ENCODE peak calls at places on chromosomes 2 and 18, in nine cellular contexts. L, D, W, F, E, V, M, U and G are unnamed samples.

GRCh38 chr2:50181212-50181611 is 850.7 kb downstream of the NRXN1 start:
- DNase-seq in L (no peak), D (no peak), W (no peak), F (no peak), E (no peak), V (no peak), M (no peak), U (no peak), G (no peak)

GRCh38 chr2:85648619-85649018 is 19.4 kb downstream of the SFTPB start:
- DNase-seq in L (no peak), D (no peak), W (no peak), F (peak), E (no peak), V (no peak), M (peak), U (peak), G (no peak)

GRCh38 chr2:146927080-146927714 is 917.6 kb upstream of the ACVR2A start:
- DNase-seq in L (no peak), D (peak), W (peak), F (peak), E (peak), V (no peak), M (peak), U (no peak), G (no peak)

GRCh38 chr2:157305713-157306110 is 19.9 kb downstream of the ERMN start:
- DNase-seq in L (no peak), D (no peak), W (no peak), F (no peak), E (no peak), V (no peak), M (peak), U (no peak), G (no peak)

GRCh38 chr2:110788936-110789335 is 56.6 kb downstream of the ACOXL start:
- DNase-seq in L (no peak), D (no peak), W (no peak), F (no peak), E (no peak), V (no peak), M (no peak), U (no peak), G (no peak)

GRCh38 chr2:15061268-15061667 is 428.8 kb downstream of the LRATD1 start:
- DNase-seq in L (no peak), D (no peak), W (no peak), F (no peak), E (no peak), V (no peak), M (no peak), U (no peak), G (no peak)

GRCh38 chr18:7921938-7922587 is 354.9 kb downstream of the PTPRM start:
- DNase-seq in L (no peak), D (no peak), W (no peak), F (peak), E (no peak), V (no peak), M (peak), U (no peak), G (no peak)

GRCh38 chr18:48227206-48227605 is 182.0 kb downstream of the ZBTB7C start:
- DNase-seq in L (no peak), D (no peak), W (no peak), F (no peak), E (no peak), V (no peak), M (no peak), U (no peak), G (no peak)

GRCh38 chr2:43228341-43228751 is 1.9 kb upstream of the ZFP36L2 start:
- DNase-seq in L (no peak), D (no peak), W (no peak), F (no peak), E (no peak), V (no peak), M (no peak), U (no peak), G (no peak)

GRCh38 chr18:69494841-69495240 is 94.2 kb downstream of the DOK6 start:
- DNase-seq in L (no peak), D (no peak), W (no peak), F (no peak), E (no peak), V (no peak), M (no peak), U (no peak), G (no peak)

GRCh38 chr2:156803967-156804366 is 367.8 kb downstream of the GPD2 start:
- DNase-seq in L (no peak), D (no peak), W (no peak), F (no peak), E (no peak), V (no peak), M (no peak), U (no peak), G (no peak)

GRCh38 chr2:105324732-105325131 is 4.8 kb downstream of the TGFBRAP1 start:
- DNase-seq in L (no peak), D (no peak), W (no peak), F (peak), E (no peak), V (no peak), M (peak), U (no peak), G (no peak)

GRCh38 chr2:63765117-63765516 is 76.6 kb upstream of the UGP2 start:
- DNase-seq in L (no peak), D (no peak), W (no peak), F (no peak), E (no peak), V (no peak), M (no peak), U (no peak), G (no peak)

GRCh38 chr2:29304399-29304798 is 189.2 kb downstream of the CLIP4 start:
- DNase-seq in L (no peak), D (no peak), W (peak), F (no peak), E (peak), V (no peak), M (no peak), U (no peak), G (no peak)

GRCh38 chr2:186848873-186849578 is at the start of gene ZSWIM2:
- DNase-seq in L (peak), D (peak), W (peak), F (peak), E (peak), V (peak), M (peak), U (peak), G (no peak)

GRCh38 chr18:47427951-47428350 is 176.5 kb upstream of the SKOR2 start:
- DNase-seq in L (no peak), D (no peak), W (no peak), F (no peak), E (no peak), V (no peak), M (no peak), U (no peak), G (no peak)

GRCh38 chr2:26880910-26881435 is 33.0 kb downstream of the DPYSL5 start:
- DNase-seq in L (no peak), D (no peak), W (no peak), F (no peak), E (no peak), V (no peak), M (no peak), U (no peak), G (no peak)

GRCh38 chr2:237865623-237866041 is 6.2 kb downstream of the RAMP1 start:
- DNase-seq in L (no peak), D (peak), W (peak), F (no peak), E (no peak), V (no peak), M (no peak), U (no peak), G (no peak)

GRCh38 chr2:189580662-189581353 is at the start of gene SLC40A1:
- DNase-seq in L (peak), D (peak), W (peak), F (peak), E (peak), V (peak), M (peak), U (no peak), G (peak)

GRCh38 chr2:216108310-216108966 is 710 bp upstream of the XRCC5 start:
- DNase-seq in L (no peak), D (no peak), W (no peak), F (no peak), E (no peak), V (no peak), M (no peak), U (no peak), G (no peak)

GRCh38 chr2:11082880-11083279 is 72.4 kb upstream of the SLC66A3 start:
- DNase-seq in L (no peak), D (peak), W (peak), F (no peak), E (no peak), V (no peak), M (no peak), U (no peak), G (no peak)

GRCh38 chr18:10062292-10062940 is 148.6 kb downstream of the VAPA start:
- DNase-seq in L (no peak), D (no peak), W (peak), F (no peak), E (no peak), V (no peak), M (no peak), U (no peak), G (no peak)

GRCh38 chr2:27956895-27957294 is 66.4 kb downstream of the BABAM2 start:
- DNase-seq in L (no peak), D (no peak), W (no peak), F (no peak), E (no peak), V (no peak), M (peak), U (no peak), G (no peak)

GRCh38 chr2:118604346-118604745 is 243.1 kb downstream of the EN1 start:
- DNase-seq in L (no peak), D (no peak), W (no peak), F (no peak), E (no peak), V (no peak), M (no peak), U (no peak), G (no peak)

GRCh38 chr2:168338292-168338691 is 90.9 kb upstream of the STK39 start:
- DNase-seq in L (no peak), D (no peak), W (no peak), F (no peak), E (no peak), V (no peak), M (no peak), U (no peak), G (no peak)

GRCh38 chr2:62471816-62472215 is 34.2 kb downstream of the TMEM17 start:
- DNase-seq in L (peak), D (no peak), W (no peak), F (no peak), E (no peak), V (peak), M (no peak), U (no peak), G (no peak)

GRCh38 chr18:24553886-24554285 is 93.4 kb downstream of the HRH4 start:
- DNase-seq in L (no peak), D (no peak), W (no peak), F (peak), E (no peak), V (no peak), M (no peak), U (no peak), G (no peak)

GRCh38 chr2:200765139-200765951 is 46.4 kb upstream of the BZW1 start:
- DNase-seq in L (no peak), D (no peak), W (no peak), F (peak), E (no peak), V (no peak), M (peak), U (peak), G (no peak)

GRCh38 chr2:121565389-121566250 is 34.9 kb downstream of the RNU4ATAC start:
- DNase-seq in L (no peak), D (no peak), W (no peak), F (no peak), E (no peak), V (no peak), M (no peak), U (no peak), G (no peak)
- H3K27ac ChIP-seq in L (peak), D (no peak), W (no peak), F (no peak), E (no peak), V (peak), M (no peak), U (no peak), G (no peak)

GRCh38 chr2:20421336-20421987 is 25.4 kb upstream of the RHOB start:
- DNase-seq in L (no peak), D (no peak), W (peak), F (no peak), E (peak), V (no peak), M (no peak), U (no peak), G (no peak)

GRCh38 chr2:20421988-20422678 is 24.7 kb upstream of the RHOB start:
- DNase-seq in L (peak), D (peak), W (peak), F (no peak), E (peak), V (peak), M (peak), U (peak), G (no peak)

GRCh38 chr2:20423376-20423775 is 23.5 kb upstream of the RHOB start:
- DNase-seq in L (no peak), D (no peak), W (peak), F (no peak), E (peak), V (no peak), M (no peak), U (no peak), G (no peak)

GRCh38 chr2:20423847-20424246 is 23.0 kb upstream of the RHOB start:
- DNase-seq in L (no peak), D (no peak), W (peak), F (no peak), E (peak), V (no peak), M (no peak), U (no peak), G (no peak)

DNA sequence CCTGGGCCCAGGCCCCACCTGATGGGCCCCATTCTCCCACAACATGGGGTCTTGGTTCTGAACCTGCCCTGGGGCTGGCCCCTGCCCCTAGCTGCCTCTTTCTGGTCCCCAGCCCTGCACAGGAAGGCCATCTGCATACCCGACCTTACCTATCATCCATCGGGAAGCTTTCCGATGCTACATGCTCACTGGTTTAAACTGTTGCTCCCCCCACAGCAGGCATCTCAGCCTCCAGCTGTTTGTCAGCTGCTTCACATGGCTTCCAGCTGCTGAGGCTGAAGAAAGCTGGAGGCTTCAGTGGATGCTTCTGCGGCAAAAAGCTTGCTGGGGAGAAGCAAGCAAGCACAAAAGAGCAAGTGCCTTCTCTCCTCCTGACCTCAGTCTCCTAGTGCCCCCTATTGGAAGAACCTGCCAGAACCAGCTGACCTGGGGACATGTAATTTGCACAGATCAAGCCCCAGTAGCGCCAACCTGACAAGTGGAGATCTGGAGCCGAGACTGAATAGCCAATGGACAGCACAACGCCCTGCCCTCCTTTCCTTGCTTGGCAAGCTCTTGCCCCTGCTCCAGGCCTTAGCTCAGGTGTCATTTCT is 24.1 kb upstream of the RHOB start:
- DNase-seq in L (no peak), D (no peak), W (peak), F (no peak), E (peak), V (no peak), M (no peak), U (no peak), G (no peak)
- H3K27ac ChIP-seq in L (peak), D (peak), W (peak), F (no peak), E (no peak), V (peak), M (no peak), U (no peak), G (no peak)

DNA sequence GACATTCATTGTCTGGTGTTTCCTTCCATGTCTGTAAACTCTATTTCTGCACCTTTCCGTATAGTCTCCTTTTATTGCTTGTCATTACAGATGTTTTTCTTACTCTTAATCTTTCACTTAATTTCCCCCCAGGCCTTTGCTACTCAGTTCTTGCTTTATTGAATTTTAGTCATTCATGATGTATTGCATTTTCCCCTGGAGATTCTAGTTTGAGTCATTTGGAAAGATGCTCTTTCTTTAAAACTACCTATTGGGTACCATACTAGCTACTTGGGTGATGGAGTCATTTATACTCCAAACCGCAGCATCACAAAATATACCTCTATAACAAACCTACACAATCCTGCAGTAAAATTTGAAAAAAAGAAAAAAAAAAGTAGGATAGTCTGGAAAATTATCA is 27.2 kb upstream of the LPIN2 start:
- DNase-seq in L (no peak), D (no peak), W (no peak), F (no peak), E (no peak), V (no peak), M (no peak), U (no peak), G (no peak)
- H3K27ac ChIP-seq in L (no peak), D (no peak), W (no peak), F (no peak), E (no peak), V (no peak), M (no peak), U (no peak), G (no peak)

GRCh38 chr2:101766337-101766736 is 68.8 kb downstream of the MAP4K4 start:
- DNase-seq in L (no peak), D (no peak), W (no peak), F (no peak), E (no peak), V (no peak), M (no peak), U (no peak), G (no peak)

GRCh38 chr2:101763496-101764333 is 66.2 kb downstream of the MAP4K4 start:
- DNase-seq in L (no peak), D (no peak), W (no peak), F (no peak), E (no peak), V (no peak), M (no peak), U (no peak), G (no peak)

GRCh38 chr2:101770672-101771071 is 73.2 kb downstream of the MAP4K4 start:
- DNase-seq in L (no peak), D (no peak), W (no peak), F (peak), E (no peak), V (no peak), M (peak), U (no peak), G (no peak)

GRCh38 chr2:101768480-101769077 is 71.1 kb downstream of the MAP4K4 start:
- DNase-seq in L (no peak), D (no peak), W (no peak), F (no peak), E (no peak), V (no peak), M (no peak), U (no peak), G (no peak)

GRCh38 chr2:101766871-101767739 is 69.6 kb downstream of the MAP4K4 start:
- DNase-seq in L (no peak), D (no peak), W (no peak), F (peak), E (no peak), V (no peak), M (peak), U (peak), G (no peak)
- H3K27ac ChIP-seq in L (peak), D (peak), W (peak), F (peak), E (no peak), V (peak), M (peak), U (peak), G (no peak)

GRCh38 chr2:6025391-6025790 is 333.2 kb downstream of the SOX11 start:
- DNase-seq in L (no peak), D (no peak), W (no peak), F (no peak), E (no peak), V (no peak), M (no peak), U (no peak), G (no peak)
- H3K27ac ChIP-seq in L (no peak), D (no peak), W (no peak), F (no peak), E (no peak), V (no peak), M (no peak), U (no peak), G (no peak)

GRCh38 chr2:140354544-140354943 is 1574.4 kb upstream of the NXPH2 start:
- DNase-seq in L (no peak), D (no peak), W (no peak), F (no peak), E (no peak), V (no peak), M (no peak), U (no peak), G (no peak)
- H3K27ac ChIP-seq in L (no peak), D (no peak), W (no peak), F (no peak), E (no peak), V (no peak), M (no peak), U (no peak), G (no peak)

DNA sequence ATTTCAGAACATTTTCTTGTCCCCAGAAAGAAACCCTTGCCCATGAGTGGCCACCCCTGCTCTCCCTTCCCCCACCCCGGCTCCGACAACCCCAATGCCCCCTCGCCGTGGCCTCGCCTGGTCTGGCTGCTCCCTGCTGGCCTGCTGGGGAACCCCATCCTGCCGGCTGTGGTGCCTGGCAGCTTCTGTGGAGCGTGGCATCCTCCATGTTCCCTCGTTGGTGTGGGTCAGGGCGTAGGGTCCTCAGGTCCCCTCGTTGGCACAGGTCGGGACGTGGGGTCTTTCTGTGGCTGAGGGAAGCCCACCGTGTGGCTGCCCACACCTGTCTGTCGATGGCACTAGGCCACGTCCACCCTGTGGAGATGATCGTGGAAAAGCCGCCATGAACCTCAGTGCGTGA is 61.9 kb downstream of the NFATC1 start:
- DNase-seq in L (no peak), D (no peak), W (no peak), F (no peak), E (no peak), V (no peak), M (no peak), U (no peak), G (no peak)
- H3K27ac ChIP-seq in L (peak), D (peak), W (peak), F (peak), E (no peak), V (peak), M (no peak), U (no peak), G (no peak)